ENCODE peak calls at places on chromosome 3, in four cellular contexts. J is HepG2, H is A549, K is K562. B is an unnamed sample.

GRCh38 chr3:24166518-24166917 is 221.4 kb downstream of the NR1D2 start:
- DNase-seq in J (no peak), H (no peak), K (no peak), B (no peak)

GRCh38 chr3:143171656-143172055 is 52.1 kb downstream of the CHST2 start:
- DNase-seq in J (no peak), H (no peak), K (no peak), B (no peak)

GRCh38 chr3:128269131-128269775 is 116.0 kb downstream of the EEFSEC start:
- DNase-seq in J (no peak), H (no peak), K (no peak), B (no peak)

GRCh38 chr3:36681867-36682266 is 82.5 kb downstream of the DCLK3 start:
- DNase-seq in J (no peak), H (no peak), K (no peak), B (no peak)

GRCh38 chr3:94811836-94812235 is 749.0 kb downstream of the NSUN3 start:
- DNase-seq in J (no peak), H (no peak), K (no peak), B (no peak)

GRCh38 chr3:183252108-183252782 is 808 bp upstream of the B3GNT5 start:
- DNase-seq in J (no peak), H (no peak), K (no peak), B (no peak)

GRCh38 chr3:14412831-14413380 is 10.5 kb downstream of the SLC6A6 start:
- DNase-seq in J (no peak), H (no peak), K (no peak), B (no peak)

GRCh38 chr3:12934431-12934830 is 93.1 kb upstream of the RPL32 start:
- DNase-seq in J (no peak), H (no peak), K (no peak), B (no peak)

GRCh38 chr3:14688525-14688924 is 13.6 kb downstream of the C3orf20 start:
- DNase-seq in J (no peak), H (no peak), K (peak; percentile 4), B (peak; percentile 60)

GRCh38 chr3:120495809-120496208 is 45.0 kb upstream of the FSTL1 start:
- DNase-seq in J (no peak), H (no peak), K (no peak), B (no peak)

GRCh38 chr3:46965151-46965550 is 11.4 kb downstream of the CCDC12 start:
- DNase-seq in J (no peak), H (no peak), K (no peak), B (no peak)

GRCh38 chr3:71454513-71455423 is 128.8 kb downstream of the FOXP1 start:
- DNase-seq in J (no peak), H (no peak), K (no peak), B (no peak)

GRCh38 chr3:45958333-45958791 is 15.1 kb downstream of the CXCR6 start:
- DNase-seq in J (no peak), H (no peak), K (no peak), B (no peak)

GRCh38 chr3:87873136-87873535 is 185.7 kb downstream of the CGGBP1 start:
- DNase-seq in J (no peak), H (no peak), K (no peak), B (no peak)

GRCh38 chr3:177193706-177194268 is 3.5 kb downstream of the TBL1XR1 start:
- DNase-seq in J (no peak), H (no peak), K (no peak), B (no peak)

GRCh38 chr3:101673953-101674352 is 3.0 kb downstream of the ZBTB11 start:
- DNase-seq in J (no peak), H (no peak), K (no peak), B (no peak)

GRCh38 chr3:89690649-89691048 is 583.2 kb downstream of the EPHA3 start:
- DNase-seq in J (no peak), H (no peak), K (no peak), B (no peak)

GRCh38 chr3:129621626-129622417 is 15.3 kb upstream of the PLXND1 start:
- DNase-seq in J (no peak), H (no peak), K (peak; percentile 47), B (no peak)

GRCh38 chr3:123636431-123636841 is 51.6 kb upstream of the HACD2 start:
- DNase-seq in J (no peak), H (no peak), K (peak; percentile 89), B (no peak)

DNA sequence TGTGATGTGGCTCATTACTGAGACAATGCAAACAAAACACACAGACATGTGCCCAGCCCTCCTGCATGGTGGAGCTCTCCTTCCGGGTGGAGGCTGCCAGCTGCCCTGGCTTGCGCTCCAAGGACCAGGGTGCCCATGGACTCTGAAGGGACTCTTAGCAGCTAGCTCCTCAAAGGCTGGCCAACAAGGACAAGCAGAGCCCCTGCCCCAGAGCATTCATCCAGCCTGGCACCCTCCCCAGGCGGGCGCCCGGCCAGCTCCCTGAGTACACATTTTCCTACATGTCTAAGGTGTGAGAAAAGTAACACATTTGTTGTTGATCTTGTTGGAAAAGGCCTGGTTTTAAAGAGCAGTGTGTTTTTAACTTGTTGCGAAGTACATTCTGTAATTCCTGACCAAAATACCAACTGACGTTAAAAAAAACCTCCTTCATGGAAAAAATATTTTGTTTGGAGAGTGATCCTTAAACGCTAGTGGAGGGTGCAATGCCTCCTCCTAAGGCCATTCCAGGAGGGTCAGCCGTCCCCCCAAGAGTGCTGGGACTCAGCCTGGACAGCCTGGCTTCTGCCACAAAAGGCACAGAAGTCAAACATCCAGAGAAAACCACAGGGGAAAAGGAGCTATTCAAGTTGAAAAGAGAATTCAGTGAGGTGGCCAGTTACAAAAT is 86.9 kb downstream of the KLF15 start:
- DNase-seq in J (no peak), H (no peak), K (no peak), B (no peak)
- TF ChIP-seq CHD4 in J (no peak), H (no peak), K (no peak), B (no peak)

GRCh38 chr3:107660316-107660976 is 137.7 kb downstream of the BBX start:
- DNase-seq in J (peak; percentile 39), H (no peak), K (no peak), B (no peak)
- TF ChIP-seq HDAC2 in J (no peak), H (no peak), K (no peak), B (no peak)

GRCh38 chr3:111069974-111070751 is 1.5 kb upstream of the NECTIN3 start:
- DNase-seq in J (no peak), H (no peak), K (no peak), B (no peak)
- H3K27ac ChIP-seq in J (peak overlapping the region; percentile 89), H (peak overlapping the region; percentile 98), K (no peak overlapping the region), B (no peak overlapping the region)

DNA sequence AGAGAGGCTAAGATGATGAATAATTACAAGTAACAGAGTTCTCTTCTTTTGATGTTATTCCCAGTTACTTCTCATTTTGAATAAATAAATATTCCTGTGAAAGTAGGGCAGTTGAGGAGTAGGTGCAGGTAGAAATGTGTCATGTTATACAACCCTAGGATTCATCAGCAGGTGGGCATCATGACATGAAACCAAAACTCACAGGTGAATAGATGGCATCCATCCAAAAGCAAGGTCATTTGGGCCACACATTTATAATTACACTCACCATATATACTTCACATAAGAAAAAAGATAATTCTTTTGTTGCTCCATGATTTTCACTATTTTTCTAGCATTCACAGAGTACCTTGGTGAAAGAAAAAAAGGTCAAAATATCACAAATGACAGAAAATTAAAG is 273.6 kb downstream of the ZBBX start:
- DNase-seq in J (no peak), H (no peak), K (no peak), B (no peak)
- TF ChIP-seq CHD4 in J (no peak), H (no peak), K (no peak), B (no peak)

DNA sequence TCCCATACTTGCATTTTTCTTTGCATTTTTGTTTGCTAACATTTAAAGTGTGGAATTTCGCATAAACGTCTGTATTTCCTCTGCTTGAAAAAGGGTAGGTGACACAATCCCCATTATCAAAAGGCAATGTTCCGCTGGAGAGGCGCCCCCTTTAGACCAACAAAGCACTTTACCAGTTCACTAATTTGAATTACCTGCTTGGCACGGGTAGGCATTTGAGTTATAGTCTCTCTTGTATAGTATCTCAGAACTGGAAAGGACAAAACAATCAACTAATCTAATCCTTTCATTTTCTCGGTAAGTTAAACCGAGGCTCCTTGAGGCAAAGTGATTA is 775 bp upstream of the CCDC39 start:
- DNase-seq in J (no peak), H (peak; percentile 5), K (no peak), B (no peak)
- TF ChIP-seq HDAC2 in J (no peak), H (no peak), K (no peak), B (no peak)

DNA sequence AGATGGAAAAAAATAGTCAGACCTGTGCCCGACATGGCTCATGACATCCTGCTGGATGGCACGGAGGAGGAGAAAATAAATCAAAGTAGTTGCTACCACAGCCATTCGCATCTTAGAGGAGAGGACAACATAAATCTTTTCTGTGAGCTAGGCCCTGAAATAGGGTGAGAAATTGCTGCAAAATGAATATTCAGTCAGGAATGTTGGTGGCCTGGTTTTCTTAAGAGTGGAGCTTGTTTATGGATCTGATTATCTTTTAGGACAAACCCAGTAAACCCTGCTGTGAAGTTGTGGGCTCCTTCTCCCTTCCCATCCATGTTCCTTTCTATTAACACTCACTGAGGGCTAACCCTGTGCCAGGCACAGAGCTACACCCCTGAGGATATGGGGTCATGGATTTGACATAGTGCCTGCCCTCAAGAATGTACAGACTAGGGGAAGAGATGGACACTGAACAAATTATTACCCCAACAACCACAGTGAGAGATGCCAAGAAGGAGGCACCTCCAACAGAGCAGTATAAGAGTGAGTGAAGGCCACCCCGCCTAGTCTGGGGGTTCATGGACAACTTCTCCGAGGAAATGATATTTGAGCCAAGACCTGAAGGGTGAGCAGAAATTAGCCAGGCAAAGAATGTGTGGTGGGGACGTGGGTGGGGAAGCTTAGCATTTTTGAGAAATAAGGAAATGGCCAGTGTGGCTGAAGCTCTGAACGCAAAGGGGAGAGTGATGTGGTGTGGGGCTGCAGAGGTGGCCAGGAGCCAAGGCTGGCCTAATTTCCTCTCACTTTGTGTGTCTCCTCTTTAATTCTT is 68.9 kb upstream of the ARL8B start:
- DNase-seq in J (no peak), H (no peak), K (no peak), B (no peak)
- H3K27ac ChIP-seq in J (no peak overlapping the region), H (no peak overlapping the region), K (no peak overlapping the region), B (no peak overlapping the region)

DNA sequence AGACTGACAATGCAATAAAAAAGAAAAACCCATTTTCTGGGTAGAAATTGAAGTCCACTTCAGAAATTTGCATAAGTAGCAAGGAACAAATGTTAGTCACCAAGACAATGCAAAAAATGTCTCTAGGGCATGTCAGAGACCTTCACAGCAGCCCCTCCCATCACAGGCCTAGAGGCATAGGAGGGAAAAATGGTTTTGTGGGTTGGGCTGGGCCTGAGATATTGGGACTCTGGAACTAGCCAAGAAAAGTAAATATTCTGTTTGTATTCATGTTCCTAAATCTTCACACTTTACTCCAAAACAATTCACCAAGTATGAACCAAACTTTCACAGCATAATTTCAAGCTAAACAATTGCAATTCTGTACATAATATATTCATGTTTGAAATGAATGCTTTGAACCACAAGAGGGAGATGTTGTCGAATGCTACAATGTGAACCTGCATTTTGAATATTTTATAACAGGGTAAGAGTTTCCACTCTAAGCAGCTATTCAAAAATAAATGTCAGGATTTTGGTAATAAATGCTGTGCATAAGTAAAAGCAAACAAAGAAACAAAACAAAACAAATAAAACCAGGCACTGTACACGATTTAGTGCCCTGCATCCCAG is 429.2 kb downstream of the OTOL1 start:
- DNase-seq in J (no peak), H (no peak), K (no peak), B (no peak)
- TF ChIP-seq CHD4 in J (no peak), H (no peak), K (no peak), B (no peak)